ENCODE peak calls at places on chromosomes 5 and 9, in ten cellular contexts. O is stimulated activated CD8-positive, alpha-beta memory T cell treated with anti-CD3 and anti-CD28 coated beads, Interleukin-4, amount 100 ng/mL, for 1 hour; V is naive thymus-derived CD8-positive, alpha-beta T cell; I is G401; N is progenitor cell of endocrine pancreas; K is COR-L47; S is mesendoderm; T is NCI-H446; E is activated T-helper 1 cell treated with anti-CD3 and anti-CD28 coated beads, Interleukin-12 subunit alpha, Interleukin-12 subunit beta, Interleukin-2, Interleukin-4 antibody, amounts not matched to agents 30 ng/mL and 10 ng/mL and 1 ng/mL, durations not matched to agents 14 hours and 24 hours and 36 hours; X is EL. Y is an unnamed sample.

GRCh38 chr5:60210810-60211209 is 317.3 kb upstream of the PDE4D start:
- DNase-seq in I (no peak), O (no peak), V (no peak), K (no peak), N (no peak), S (no peak), T (no peak), E (no peak), X (peak), Y (no peak)

GRCh38 chr5:81552844-81553569 is 159.1 kb upstream of the ACOT12 start:
- DNase-seq in I (peak), E (no peak), T (no peak), S (peak), K (no peak), V (no peak), N (no peak), O (no peak), X (no peak), Y (no peak)

GRCh38 chr9:127035948-127036347 is 86.5 kb downstream of the ANGPTL2 start:
- DNase-seq in S (no peak), V (no peak), N (no peak), O (no peak), T (no peak), X (no peak), I (peak), E (no peak), K (no peak), Y (no peak)

GRCh38 chr5:14208071-14209021 is 65.2 kb downstream of the TRIO start:
- DNase-seq in O (no peak), X (peak), T (no peak), S (no peak), E (no peak), N (no peak), K (no peak), I (no peak), V (no peak), Y (peak)

GRCh38 chr5:35859101-35859661 is 2.5 kb downstream of the IL7R start:
- DNase-seq in I (no peak), K (peak), V (no peak), X (peak), N (no peak), S (no peak), E (no peak), O (no peak), T (no peak), Y (no peak)

GRCh38 chr5:132001647-132002561 is 9.6 kb downstream of the ACSL6 start:
- DNase-seq in I (no peak), S (peak), V (peak), E (no peak), X (peak), K (no peak), N (no peak), T (no peak), O (no peak), Y (no peak)

GRCh38 chr5:1519631-1520141 is 4.1 kb downstream of the LPCAT1 start:
- DNase-seq in I (no peak), T (no peak), E (no peak), S (no peak), K (no peak), N (no peak), O (no peak), X (no peak), V (peak), Y (no peak)

GRCh38 chr5:116492016-116492623 is 82.5 kb downstream of the SEMA6A start:
- DNase-seq in K (no peak), T (no peak), E (no peak), X (peak), N (no peak), S (no peak), O (no peak), I (peak), V (no peak), Y (peak)

GRCh38 chr5:159310492-159310891 is 19.8 kb downstream of the IL12B start:
- DNase-seq in N (peak), O (no peak), X (no peak), I (peak), K (peak), T (no peak), E (no peak), S (peak), V (no peak), Y (no peak)

GRCh38 chr5:138789771-138790242 is 36.6 kb downstream of the CTNNA1 start:
- DNase-seq in X (peak), K (peak), O (no peak), I (peak), E (no peak), V (no peak), N (no peak), T (no peak), S (peak), Y (no peak)

GRCh38 chr9:69696802-69697201 is 24.6 kb upstream of the APBA1 start:
- DNase-seq in N (no peak), S (no peak), T (no peak), O (no peak), I (no peak), E (no peak), X (no peak), V (no peak), K (no peak), Y (no peak)

GRCh38 chr5:34474573-34475021 is 181.5 kb upstream of the RAI14 start:
- DNase-seq in V (no peak), O (no peak), T (peak), N (no peak), I (peak), S (peak), X (peak), E (no peak), K (peak), Y (no peak)

GRCh38 chr9:122144006-122144405 is 15.6 kb downstream of the NDUFA8 start:
- DNase-seq in N (no peak), E (no peak), S (no peak), V (no peak), O (no peak), X (no peak), K (no peak), I (no peak), T (no peak), Y (no peak)

GRCh38 chr9:89502038-89502601 is 4.2 kb upstream of the SEMA4D start:
- DNase-seq in S (no peak), E (no peak), I (no peak), V (peak), K (no peak), T (no peak), O (no peak), N (no peak), X (no peak), Y (no peak)

GRCh38 chr9:129726322-129727160 is 26.3 kb downstream of the PTGES start:
- DNase-seq in S (peak), K (peak), T (peak), I (peak), N (peak), O (peak), X (peak), V (no peak), E (peak), Y (peak)

GRCh38 chr9:96859461-96860198 is 5.3 kb upstream of the ZNF782 start:
- DNase-seq in O (no peak), V (no peak), T (no peak), X (peak), I (no peak), N (no peak), S (peak), E (no peak), K (no peak), Y (no peak)

GRCh38 chr9:71353723-71354122 is 232.3 kb upstream of the TRPM3 start:
- DNase-seq in E (no peak), T (no peak), X (peak), V (no peak), K (no peak), S (no peak), N (no peak), O (no peak), I (no peak), Y (peak)

GRCh38 chr9:89883401-89884341 is 278.9 kb downstream of the GADD45G start:
- DNase-seq in S (no peak), O (no peak), V (no peak), X (no peak), K (no peak), I (no peak), T (no peak), E (no peak), N (no peak), Y (no peak)

GRCh38 chr5:93574939-93575241 is 6.1 kb downstream of the NR2F1-AS1 start:
- DNase-seq in K (no peak), X (no peak), T (no peak), V (no peak), N (no peak), E (no peak), S (no peak), O (no peak), I (no peak), Y (no peak)